ENCODE peak calls at places on chromosomes 4 and X, in four cellular contexts. E, W, M and C are unnamed samples.

GRCh38 chr4:165079476-165079875 is 25.8 kb downstream of the TRIM75 start:
- DNase-seq in E (no peak), W (no peak), M (no peak), C (no peak)

GRCh38 chrX:125826080-125826479 is 340.0 kb downstream of the DCAF12L2 start:
- DNase-seq in E (no peak), W (no peak), M (no peak), C (no peak)

GRCh38 chr4:56425518-56425917 is 9.9 kb downstream of the PPAT start:
- DNase-seq in E (no peak), W (no peak), M (no peak), C (no peak)

GRCh38 chrX:140123446-140123845 is 158.1 kb upstream of the CXorf66 start:
- DNase-seq in E (no peak), W (no peak), M (no peak), C (no peak)

GRCh38 chrX:1006156-1006730 is 206.2 kb downstream of the CRLF2 start:
- DNase-seq in E (no peak), W (no peak), M (no peak), C (no peak)

GRCh38 chrX:129433461-129433860 is 89.8 kb downstream of the SMARCA1 start:
- DNase-seq in E (no peak), W (no peak), M (no peak), C (no peak)

GRCh38 chr4:23290656-23291055 is 597.9 kb downstream of the GBA3 start:
- DNase-seq in E (no peak), W (no peak), M (no peak), C (no peak)

GRCh38 chr4:141411936-141412335 is 191.2 kb downstream of the ZNF330 start:
- DNase-seq in E (no peak), W (no peak), M (no peak), C (no peak)

GRCh38 chrX:154002215-154002719 is 17.4 kb downstream of the IRAK1 start:
- DNase-seq in E (peak), W (no peak), M (no peak), C (no peak)

GRCh38 chr4:140374130-140374477 is 658 bp downstream of the SCOC start:
- DNase-seq in E (no peak), W (no peak), M (no peak), C (no peak)

GRCh38 chrX:153482376-153483015 is 12.1 kb upstream of the HAUS7 start:
- DNase-seq in E (no peak), W (no peak), M (no peak), C (no peak)

GRCh38 chrX:29941292-29941691 is 274.1 kb upstream of the MAGEB2 start:
- DNase-seq in E (no peak), W (no peak), M (no peak), C (no peak)

GRCh38 chr4:110165382-110166285 is 32.8 kb downstream of the ELOVL6 start:
- DNase-seq in E (no peak), W (no peak), M (no peak), C (no peak)

GRCh38 chrX:154458116-154458953 is at the start of gene PLXNA3:
- DNase-seq in E (no peak), W (no peak), M (peak), C (peak)

GRCh38 chr4:147787204-147787603 is 55.3 kb downstream of the ARHGAP10 start:
- DNase-seq in E (no peak), W (no peak), M (peak), C (no peak)

GRCh38 chrX:21683910-21684309 is 25.8 kb upstream of the KLHL34 start:
- DNase-seq in E (no peak), W (no peak), M (no peak), C (no peak)

GRCh38 chrX:72727846-72728245 is 13.7 kb upstream of the PHKA1 start:
- DNase-seq in E (no peak), W (no peak), M (no peak), C (no peak)

GRCh38 chrX:72202792-72203401 is 21.3 kb downstream of the PIN4 start:
- DNase-seq in E (no peak), W (no peak), M (no peak), C (no peak)

GRCh38 chrX:22314692-22315091 is 42.0 kb downstream of the CBLL2 start:
- DNase-seq in E (no peak), W (no peak), M (no peak), C (no peak)

GRCh38 chr4:41072021-41072777 is 142.1 kb downstream of the APBB2 start:
- DNase-seq in E (no peak), W (no peak), M (no peak), C (no peak)

GRCh38 chrX:40108959-40109287 is 11.2 kb upstream of the BCOR start:
- DNase-seq in E (no peak), W (no peak), M (peak), C (peak)

GRCh38 chr4:14667624-14668295 is 334.5 kb upstream of the CPEB2 start:
- DNase-seq in E (no peak), W (no peak), M (no peak), C (no peak)

GRCh38 chrX:19990519-19991349 is at the start of gene BCLAF3:
- DNase-seq in E (peak), W (peak), M (peak), C (peak)

DNA sequence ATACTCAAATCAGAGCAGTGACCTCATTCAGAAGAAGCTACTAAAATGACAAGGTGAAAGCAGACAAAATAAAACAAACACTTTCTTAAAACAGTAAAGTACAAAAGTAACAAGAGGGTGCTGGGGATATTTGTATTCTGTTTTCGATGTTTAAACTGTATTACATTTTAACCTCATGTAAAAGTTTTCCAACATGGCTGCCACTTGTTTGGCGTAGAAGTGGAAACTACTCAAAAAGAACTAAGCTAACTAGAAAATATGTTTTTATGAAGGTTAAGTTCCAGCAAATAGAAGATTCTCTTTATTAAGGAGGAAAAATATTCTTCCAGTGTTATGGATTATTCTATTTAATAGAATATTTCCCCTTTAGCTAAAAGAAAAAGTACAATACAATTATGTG is 155.0 kb downstream of the FBXW7 start:
- DNase-seq in E (no peak), W (no peak), M (no peak), C (no peak)
- H3K27ac ChIP-seq in E (no peak), W (no peak), M (peak), C (peak)

GRCh38 chrX:110944793-110945466 is 149.3 kb upstream of the CHRDL1 start:
- DNase-seq in E (no peak), W (no peak), M (no peak), C (peak)
- H3K4me3 ChIP-seq in E (peak), W (no peak), M (no peak), C (no peak)

GRCh38 chr4:86547140-86547539 is 47.0 kb upstream of the PTPN13 start:
- DNase-seq in E (no peak), W (no peak), M (no peak), C (no peak)
- H3K27ac ChIP-seq in E (no peak), W (no peak), M (no peak), C (no peak)

GRCh38 chr4:185019451-185020292 is 1.4 kb downstream of the HELT start:
- DNase-seq in E (no peak), W (no peak), M (no peak), C (no peak)
- H3K4me3 ChIP-seq in E (no peak), W (no peak), M (no peak), C (no peak)

DNA sequence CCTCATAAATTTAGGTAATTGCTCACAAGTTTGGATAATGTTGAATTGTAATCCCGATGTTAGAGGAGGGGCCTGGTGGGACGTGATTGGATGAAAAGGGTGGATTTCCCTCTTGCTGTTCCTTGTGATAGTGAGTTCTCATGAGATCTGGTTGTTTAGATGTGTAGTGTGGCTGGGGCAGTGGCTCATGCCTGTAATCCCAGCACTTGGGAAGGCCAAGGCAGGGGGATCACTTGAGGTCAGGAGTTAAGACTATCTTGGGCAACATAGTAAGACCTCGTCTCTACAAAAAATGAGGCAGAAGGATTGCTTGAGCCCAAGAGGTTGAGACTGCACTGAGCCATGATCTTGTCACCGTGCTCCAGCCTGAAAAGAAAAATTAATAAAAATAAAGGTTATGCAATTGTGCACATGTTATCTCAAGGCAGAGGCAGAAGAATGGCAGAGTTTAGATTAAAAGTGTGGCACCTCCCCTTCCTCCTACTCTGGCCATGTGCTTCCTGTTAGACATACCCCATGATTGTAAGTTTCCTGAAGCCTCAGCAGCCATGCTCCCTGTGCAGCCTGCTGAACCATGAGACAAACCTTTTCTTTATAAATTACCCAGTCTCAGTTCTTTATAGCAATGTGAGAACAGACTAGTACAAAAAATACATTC is 36.5 kb downstream of the ERVMER34-1 start:
- DNase-seq in E (no peak), W (no peak), M (no peak), C (no peak)
- H3K27ac ChIP-seq in E (no peak), W (no peak), M (no peak), C (no peak)

GRCh38 chrX:148269513-148269912 is 230.9 kb upstream of the AFF2 start:
- DNase-seq in E (no peak), W (no peak), M (no peak), C (no peak)

GRCh38 chrX:148268646-148269045 is 231.8 kb upstream of the AFF2 start:
- DNase-seq in E (no peak), W (no peak), M (no peak), C (no peak)

GRCh38 chrX:148271263-148271662 is 229.2 kb upstream of the AFF2 start:
- DNase-seq in E (no peak), W (no peak), M (no peak), C (no peak)

GRCh38 chrX:148265829-148266228 is 234.6 kb upstream of the AFF2 start:
- DNase-seq in E (no peak), W (no peak), M (no peak), C (no peak)

DNA sequence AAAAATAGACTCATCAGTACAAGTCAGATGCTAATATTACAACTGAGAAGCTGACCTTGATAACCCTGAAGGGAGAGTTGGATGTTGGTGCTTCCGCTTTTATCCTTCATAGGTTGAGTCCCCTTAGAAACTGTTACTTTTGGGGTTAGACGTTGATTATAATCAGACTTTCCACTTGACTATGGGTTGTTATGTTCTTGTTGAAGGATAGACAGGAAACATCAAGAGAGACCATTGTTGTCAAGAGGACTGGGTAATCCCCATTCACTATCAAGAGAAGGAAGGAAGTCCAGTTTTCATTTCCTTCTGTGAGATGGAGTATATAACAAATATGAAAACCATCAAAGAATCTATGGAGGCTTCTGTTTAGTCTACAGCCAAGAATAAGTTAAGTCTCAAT is 229.9 kb upstream of the AFF2 start:
- DNase-seq in E (no peak), W (no peak), M (no peak), C (no peak)
- H3K4me3 ChIP-seq in E (no peak), W (no peak), M (no peak), C (no peak)

DNA sequence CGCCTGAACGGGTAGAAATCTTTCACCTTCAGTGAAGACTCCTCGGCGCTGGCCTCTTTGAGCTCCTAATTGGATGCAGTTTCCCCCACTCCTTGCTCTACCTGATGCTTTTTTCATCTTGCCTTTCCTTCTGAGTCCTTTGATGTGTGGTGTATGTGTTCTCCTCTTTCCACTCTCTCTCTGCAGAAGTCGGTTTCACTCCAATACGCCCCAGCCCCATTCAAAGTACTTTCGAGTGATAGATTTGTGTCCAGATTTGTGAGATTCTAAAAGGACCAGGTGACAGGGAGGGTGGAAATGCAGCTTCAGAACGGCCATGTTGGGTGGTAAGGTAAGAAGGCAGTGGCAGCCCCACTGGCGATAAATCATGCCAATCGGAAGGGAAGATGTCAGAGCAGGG is 45.6 kb downstream of the CLDN34 start:
- DNase-seq in E (no peak), W (no peak), M (no peak), C (no peak)
- H3K27ac ChIP-seq in E (no peak), W (peak), M (no peak), C (no peak)

GRCh38 chr4:89254847-89255246 is 52.8 kb downstream of the GPRIN3 start:
- DNase-seq in E (no peak), W (no peak), M (no peak), C (peak)
- H3K4me3 ChIP-seq in E (no peak), W (no peak), M (no peak), C (no peak)

GRCh38 chrX:103538728-103539127 is 19.4 kb upstream of the RAB40A start:
- DNase-seq in E (no peak), W (no peak), M (peak), C (no peak)
- H3K27ac ChIP-seq in E (peak), W (no peak), M (peak), C (no peak)